ENCODE peak calls at places on chromosomes 6 and 20, in five cellular contexts. One of them, this sample, is unnamed.

GRCh38 chr20:17645546-17646208 is 36.4 kb downstream of the RRBP1 start:
- DNase-seq in KBM-7: no peak
- DNase-seq in CD4-positive, CD25-positive, alpha-beta regulatory T cell: no peak
- DNase-seq in Right ventricle myocardium superior: no peak
- DNase-seq in lung: no peak
- DNase-seq in this sample: peak; percentile 64

GRCh38 chr6:30926644-30927043 is 5.3 kb downstream of the SFTA2 start:
- DNase-seq in KBM-7: no peak
- DNase-seq in lung: peak; percentile 87
- DNase-seq in Right ventricle myocardium superior: peak; percentile 59
- DNase-seq in CD4-positive, CD25-positive, alpha-beta regulatory T cell: no peak
- DNase-seq in this sample: no peak

GRCh38 chr6:163900570-163900969 is 486.1 kb downstream of the QKI start:
- DNase-seq in CD4-positive, CD25-positive, alpha-beta regulatory T cell: no peak
- DNase-seq in Right ventricle myocardium superior: no peak
- DNase-seq in lung: no peak
- DNase-seq in KBM-7: no peak
- DNase-seq in this sample: no peak

GRCh38 chr20:45345104-45345936 is 2.9 kb downstream of the SDC4 start:
- DNase-seq in Right ventricle myocardium superior: no peak
- DNase-seq in CD4-positive, CD25-positive, alpha-beta regulatory T cell: no peak
- DNase-seq in lung: peak; percentile 89
- DNase-seq in KBM-7: no peak
- DNase-seq in this sample: no peak

GRCh38 chr6:112571886-112572285 is 224.8 kb downstream of the RFPL4B start:
- DNase-seq in KBM-7: no peak
- DNase-seq in Right ventricle myocardium superior: no peak
- DNase-seq in CD4-positive, CD25-positive, alpha-beta regulatory T cell: no peak
- DNase-seq in lung: no peak
- DNase-seq in this sample: no peak

GRCh38 chr6:157641837-157642236 is 181.2 kb upstream of the SNX9 start:
- DNase-seq in CD4-positive, CD25-positive, alpha-beta regulatory T cell: no peak
- DNase-seq in KBM-7: no peak
- DNase-seq in lung: no peak
- DNase-seq in Right ventricle myocardium superior: no peak
- DNase-seq in this sample: no peak

GRCh38 chr20:59177266-59178250 is 13.9 kb downstream of the ZNF831 start:
- DNase-seq in CD4-positive, CD25-positive, alpha-beta regulatory T cell: peak; percentile 48
- DNase-seq in lung: no peak
- DNase-seq in KBM-7: no peak
- DNase-seq in Right ventricle myocardium superior: no peak
- DNase-seq in this sample: no peak

GRCh38 chr6:159307246-159307790 is 138.1 kb downstream of the FNDC1 start:
- DNase-seq in lung: no peak
- DNase-seq in Right ventricle myocardium superior: no peak
- DNase-seq in KBM-7: no peak
- DNase-seq in CD4-positive, CD25-positive, alpha-beta regulatory T cell: no peak
- DNase-seq in this sample: no peak

GRCh38 chr6:34200340-34200971 is 36.2 kb upstream of the HMGA1 start:
- DNase-seq in lung: no peak
- DNase-seq in CD4-positive, CD25-positive, alpha-beta regulatory T cell: no peak
- DNase-seq in Right ventricle myocardium superior: no peak
- DNase-seq in KBM-7: no peak
- DNase-seq in this sample: no peak

GRCh38 chr6:34027445-34027936 is 118.4 kb downstream of the GRM4 start:
- DNase-seq in KBM-7: peak; percentile 39
- DNase-seq in CD4-positive, CD25-positive, alpha-beta regulatory T cell: peak; percentile 56
- DNase-seq in Right ventricle myocardium superior: peak; percentile 59
- DNase-seq in lung: peak; percentile 41
- DNase-seq in this sample: no peak

GRCh38 chr20:58570181-58570859 is 55.1 kb upstream of the APCDD1L start:
- DNase-seq in CD4-positive, CD25-positive, alpha-beta regulatory T cell: no peak
- DNase-seq in Right ventricle myocardium superior: no peak
- DNase-seq in lung: no peak
- DNase-seq in KBM-7: no peak
- DNase-seq in this sample: no peak

GRCh38 chr6:3744901-3745470 is 6.5 kb downstream of the PXDC1 start:
- DNase-seq in lung: no peak
- DNase-seq in Right ventricle myocardium superior: no peak
- DNase-seq in CD4-positive, CD25-positive, alpha-beta regulatory T cell: no peak
- DNase-seq in KBM-7: no peak
- DNase-seq in this sample: no peak

GRCh38 chr6:74114428-74114827 is 418.4 kb downstream of the CD109 start:
- DNase-seq in lung: no peak
- DNase-seq in Right ventricle myocardium superior: no peak
- DNase-seq in CD4-positive, CD25-positive, alpha-beta regulatory T cell: no peak
- DNase-seq in KBM-7: peak; percentile 43
- DNase-seq in this sample: no peak

GRCh38 chr20:1489764-1490436 is 1.3 kb downstream of the SIRPB2 start:
- DNase-seq in CD4-positive, CD25-positive, alpha-beta regulatory T cell: no peak
- DNase-seq in lung: peak; percentile 29
- DNase-seq in KBM-7: peak; percentile 23
- DNase-seq in Right ventricle myocardium superior: no peak
- DNase-seq in this sample: no peak

GRCh38 chr6:87697581-87698552 is 4.2 kb downstream of the AKIRIN2 start:
- DNase-seq in lung: no peak
- DNase-seq in KBM-7: peak; percentile 41
- DNase-seq in CD4-positive, CD25-positive, alpha-beta regulatory T cell: no peak
- DNase-seq in Right ventricle myocardium superior: no peak
- DNase-seq in this sample: no peak

GRCh38 chr6:126786262-126786661 is 332.2 kb upstream of the RSPO3 start:
- DNase-seq in Right ventricle myocardium superior: no peak
- DNase-seq in CD4-positive, CD25-positive, alpha-beta regulatory T cell: no peak
- DNase-seq in KBM-7: no peak
- DNase-seq in lung: no peak
- DNase-seq in this sample: no peak

GRCh38 chr6:102907181-102907580 is 1513.7 kb downstream of the GRIK2 start:
- DNase-seq in Right ventricle myocardium superior: no peak
- DNase-seq in KBM-7: no peak
- DNase-seq in CD4-positive, CD25-positive, alpha-beta regulatory T cell: no peak
- DNase-seq in lung: no peak
- DNase-seq in this sample: no peak

GRCh38 chr6:33776764-33777163 is 12.2 kb downstream of the LEMD2 start:
- DNase-seq in lung: no peak
- DNase-seq in KBM-7: no peak
- DNase-seq in Right ventricle myocardium superior: no peak
- DNase-seq in CD4-positive, CD25-positive, alpha-beta regulatory T cell: no peak
- DNase-seq in this sample: no peak

GRCh38 chr6:136723780-136724179 is 68.5 kb downstream of the MAP3K5 start:
- DNase-seq in KBM-7: peak; percentile 64
- DNase-seq in lung: no peak
- DNase-seq in Right ventricle myocardium superior: no peak
- DNase-seq in CD4-positive, CD25-positive, alpha-beta regulatory T cell: peak; percentile 8
- DNase-seq in this sample: no peak

GRCh38 chr6:129536271-129536670 is 173.7 kb downstream of the ARHGAP18 start:
- DNase-seq in KBM-7: no peak
- DNase-seq in CD4-positive, CD25-positive, alpha-beta regulatory T cell: no peak
- DNase-seq in lung: no peak
- DNase-seq in Right ventricle myocardium superior: no peak
- DNase-seq in this sample: no peak

GRCh38 chr6:30917487-30917886 is 3.4 kb downstream of the VARS2 start:
- DNase-seq in lung: no peak
- DNase-seq in Right ventricle myocardium superior: peak; percentile 29
- DNase-seq in CD4-positive, CD25-positive, alpha-beta regulatory T cell: no peak
- DNase-seq in KBM-7: no peak
- DNase-seq in this sample: no peak

GRCh38 chr20:56978475-56978874 is 288.0 kb downstream of the BMP7 start:
- DNase-seq in CD4-positive, CD25-positive, alpha-beta regulatory T cell: no peak
- DNase-seq in lung: no peak
- DNase-seq in Right ventricle myocardium superior: no peak
- DNase-seq in KBM-7: no peak
- DNase-seq in this sample: no peak

GRCh38 chr6:143027058-143027457 is 33.6 kb upstream of the AIG1 start:
- DNase-seq in CD4-positive, CD25-positive, alpha-beta regulatory T cell: peak; percentile 31
- DNase-seq in KBM-7: peak; percentile 55
- DNase-seq in Right ventricle myocardium superior: peak; percentile 53
- DNase-seq in lung: no peak
- DNase-seq in this sample: no peak

GRCh38 chr6:134046054-134046453 is 6.4 kb downstream of the SLC2A12 start:
- DNase-seq in CD4-positive, CD25-positive, alpha-beta regulatory T cell: no peak
- DNase-seq in KBM-7: no peak
- DNase-seq in lung: no peak
- DNase-seq in Right ventricle myocardium superior: no peak
- DNase-seq in this sample: no peak